ENCODE peak calls at places on chromosome 13, in six cellular contexts. One of them, this sample, is unnamed. For H3K4me1, the result is how much of the 10 kb centered on the place peaks cover.

GRCh38 chr13:81283561-81283960 is 942.6 kb upstream of the SPRY2 start:
- DNase-seq in IMR-90: no peak
- DNase-seq in astrocyte: no peak
- DNase-seq in neuronal stem cell: no peak
- DNase-seq in adipocyte: no peak
- DNase-seq in DND-41: no peak
- DNase-seq in this sample: no peak

GRCh38 chr13:114068723-114069322 is 63.6 kb downstream of the RASA3 start:
- DNase-seq in IMR-90: peak
- DNase-seq in astrocyte: peak
- DNase-seq in neuronal stem cell: no peak
- DNase-seq in adipocyte: peak
- DNase-seq in DND-41: no peak
- DNase-seq in this sample: no peak

GRCh38 chr13:75803175-75803611 is 167.1 kb downstream of the LMO7 start:
- DNase-seq in IMR-90: no peak
- DNase-seq in astrocyte: no peak
- DNase-seq in neuronal stem cell: no peak
- DNase-seq in adipocyte: no peak
- DNase-seq in DND-41: no peak
- DNase-seq in this sample: no peak

GRCh38 chr13:113981201-113981605 is 7.3 kb upstream of the C13orf46 start:
- DNase-seq in IMR-90: no peak
- DNase-seq in astrocyte: no peak
- DNase-seq in neuronal stem cell: no peak
- DNase-seq in adipocyte: no peak
- DNase-seq in DND-41: no peak
- DNase-seq in this sample: no peak

GRCh38 chr13:70310720-70311119 is 202.5 kb upstream of the KLHL1 start:
- DNase-seq in IMR-90: no peak
- DNase-seq in astrocyte: peak
- DNase-seq in neuronal stem cell: peak
- DNase-seq in adipocyte: no peak
- DNase-seq in DND-41: no peak
- DNase-seq in this sample: peak

GRCh38 chr13:60043262-60043661 is 120.5 kb downstream of the DIAPH3 start:
- DNase-seq in IMR-90: peak
- DNase-seq in astrocyte: no peak
- DNase-seq in neuronal stem cell: no peak
- DNase-seq in adipocyte: peak
- DNase-seq in DND-41: no peak
- DNase-seq in this sample: no peak

GRCh38 chr13:113078895-113079720 is 26.5 kb upstream of the F7 start:
- DNase-seq in IMR-90: no peak
- DNase-seq in astrocyte: no peak
- DNase-seq in neuronal stem cell: no peak
- DNase-seq in adipocyte: no peak
- DNase-seq in DND-41: no peak
- DNase-seq in this sample: no peak

GRCh38 chr13:42892760-42893159 is 99.3 kb downstream of the EPSTI1 start:
- DNase-seq in IMR-90: peak
- DNase-seq in astrocyte: no peak
- DNase-seq in neuronal stem cell: no peak
- DNase-seq in adipocyte: peak
- DNase-seq in DND-41: no peak
- DNase-seq in this sample: no peak

GRCh38 chr13:70571221-70571620 is 463.0 kb upstream of the KLHL1 start:
- DNase-seq in IMR-90: no peak
- DNase-seq in astrocyte: no peak
- DNase-seq in neuronal stem cell: no peak
- DNase-seq in adipocyte: no peak
- DNase-seq in DND-41: no peak
- DNase-seq in this sample: no peak

GRCh38 chr13:96065851-96066250 is 12.7 kb upstream of the UGGT2 start:
- DNase-seq in IMR-90: no peak
- DNase-seq in astrocyte: no peak
- DNase-seq in neuronal stem cell: no peak
- DNase-seq in adipocyte: no peak
- DNase-seq in DND-41: no peak
- DNase-seq in this sample: no peak

GRCh38 chr13:41916173-41916954 is 44.5 kb downstream of the VWA8 start:
- DNase-seq in IMR-90: peak
- DNase-seq in astrocyte: peak
- DNase-seq in neuronal stem cell: no peak
- DNase-seq in adipocyte: peak
- DNase-seq in DND-41: no peak
- DNase-seq in this sample: peak

GRCh38 chr13:76048126-76048525 is 412.0 kb downstream of the LMO7 start:
- DNase-seq in IMR-90: no peak
- DNase-seq in astrocyte: no peak
- DNase-seq in neuronal stem cell: no peak
- DNase-seq in adipocyte: no peak
- DNase-seq in DND-41: no peak
- DNase-seq in this sample: no peak

GRCh38 chr13:80249906-80250513 is 90.9 kb downstream of the SPRY2 start:
- DNase-seq in IMR-90: no peak
- DNase-seq in astrocyte: no peak
- DNase-seq in neuronal stem cell: no peak
- DNase-seq in adipocyte: no peak
- DNase-seq in DND-41: no peak
- DNase-seq in this sample: no peak

GRCh38 chr13:20713751-20714150 is 10.3 kb downstream of the IL17D start:
- DNase-seq in IMR-90: peak
- DNase-seq in astrocyte: peak
- DNase-seq in neuronal stem cell: no peak
- DNase-seq in adipocyte: peak
- DNase-seq in DND-41: peak
- DNase-seq in this sample: no peak

GRCh38 chr13:112977091-112977490 is 8.1 kb downstream of the MCF2L start:
- DNase-seq in IMR-90: no peak
- DNase-seq in astrocyte: no peak
- DNase-seq in neuronal stem cell: no peak
- DNase-seq in adipocyte: no peak
- DNase-seq in DND-41: no peak
- DNase-seq in this sample: no peak

GRCh38 chr13:107842562-107843180 is 372.7 kb downstream of the LIG4 start:
- DNase-seq in IMR-90: peak
- DNase-seq in astrocyte: peak
- DNase-seq in neuronal stem cell: no peak
- DNase-seq in adipocyte: peak
- DNase-seq in DND-41: no peak
- DNase-seq in this sample: no peak

GRCh38 chr13:112711528-112712265 is 21.9 kb downstream of the ATP11A start:
- DNase-seq in IMR-90: peak
- DNase-seq in astrocyte: peak
- DNase-seq in neuronal stem cell: peak
- DNase-seq in adipocyte: peak
- DNase-seq in DND-41: no peak
- DNase-seq in this sample: no peak

GRCh38 chr13:103859952-103860351 is 793.7 kb upstream of the SLC10A2 start:
- DNase-seq in IMR-90: no peak
- DNase-seq in astrocyte: no peak
- DNase-seq in neuronal stem cell: no peak
- DNase-seq in adipocyte: no peak
- DNase-seq in DND-41: no peak
- DNase-seq in this sample: no peak

GRCh38 chr13:77034883-77035282 is 7.9 kb upstream of the FBXL3 start:
- DNase-seq in IMR-90: peak
- DNase-seq in astrocyte: no peak
- DNase-seq in neuronal stem cell: no peak
- DNase-seq in adipocyte: peak
- DNase-seq in DND-41: no peak
- DNase-seq in this sample: no peak

GRCh38 chr13:101917833-101918755 is 465.6 kb downstream of the ITGBL1 start:
- DNase-seq in IMR-90: no peak
- DNase-seq in astrocyte: no peak
- DNase-seq in neuronal stem cell: no peak
- DNase-seq in adipocyte: no peak
- DNase-seq in DND-41: no peak
- DNase-seq in this sample: no peak

GRCh38 chr13:85223883-85224656 is 575.1 kb downstream of the SLITRK6 start:
- DNase-seq in IMR-90: peak
- DNase-seq in astrocyte: peak
- DNase-seq in neuronal stem cell: no peak
- DNase-seq in adipocyte: peak
- DNase-seq in DND-41: no peak
- DNase-seq in this sample: no peak

GRCh38 chr13:97281028-97281427 is 58.9 kb downstream of the MBNL2 start:
- DNase-seq in IMR-90: no peak
- DNase-seq in astrocyte: no peak
- DNase-seq in neuronal stem cell: no peak
- DNase-seq in adipocyte: no peak
- DNase-seq in DND-41: no peak
- DNase-seq in this sample: no peak

GRCh38 chr13:30895773-30896172 is 10.3 kb upstream of the MEDAG start:
- DNase-seq in IMR-90: peak
- DNase-seq in astrocyte: peak
- DNase-seq in neuronal stem cell: no peak
- DNase-seq in adipocyte: peak
- DNase-seq in DND-41: no peak
- DNase-seq in this sample: no peak

GRCh38 chr13:108755084-108755483 is 125.7 kb downstream of the MYO16 start:
- DNase-seq in IMR-90: no peak
- DNase-seq in astrocyte: no peak
- DNase-seq in neuronal stem cell: no peak
- DNase-seq in adipocyte: no peak
- DNase-seq in DND-41: no peak
- DNase-seq in this sample: no peak

GRCh38 chr13:41311607-41312500 is 787 bp downstream of the NAA16 start:
- DNase-seq in IMR-90: peak
- DNase-seq in astrocyte: peak
- DNase-seq in neuronal stem cell: peak
- DNase-seq in adipocyte: peak
- DNase-seq in DND-41: peak
- DNase-seq in this sample: peak

GRCh38 chr13:30865131-30866009 is 40.7 kb upstream of the MEDAG start:
- DNase-seq in IMR-90: peak
- DNase-seq in astrocyte: peak
- DNase-seq in neuronal stem cell: peak
- DNase-seq in adipocyte: peak
- DNase-seq in DND-41: peak
- DNase-seq in this sample: peak

GRCh38 chr13:86846501-86846900 is 824.7 kb upstream of the SLITRK5 start:
- DNase-seq in IMR-90: peak
- DNase-seq in astrocyte: peak
- DNase-seq in neuronal stem cell: no peak
- DNase-seq in adipocyte: no peak
- DNase-seq in DND-41: no peak
- DNase-seq in this sample: no peak

GRCh38 chr13:90568165-90568564 is 779.3 kb upstream of the MIR17HG start:
- DNase-seq in IMR-90: no peak
- DNase-seq in astrocyte: no peak
- DNase-seq in neuronal stem cell: no peak
- DNase-seq in adipocyte: no peak
- DNase-seq in DND-41: no peak
- DNase-seq in this sample: no peak

GRCh38 chr13:109779074-109779473 is 7.3 kb downstream of the IRS2 start:
- DNase-seq in IMR-90: no peak
- DNase-seq in astrocyte: no peak
- DNase-seq in neuronal stem cell: no peak
- DNase-seq in adipocyte: no peak
- DNase-seq in DND-41: peak
- DNase-seq in this sample: no peak
- H3K4me3 ChIP-seq in IMR-90: no peak
- H3K4me3 ChIP-seq in astrocyte: peak
- H3K4me3 ChIP-seq in neuronal stem cell: no peak
- H3K4me3 ChIP-seq in adipocyte: peak
- H3K4me3 ChIP-seq in DND-41: peak
- H3K4me3 ChIP-seq in this sample: no peak

DNA sequence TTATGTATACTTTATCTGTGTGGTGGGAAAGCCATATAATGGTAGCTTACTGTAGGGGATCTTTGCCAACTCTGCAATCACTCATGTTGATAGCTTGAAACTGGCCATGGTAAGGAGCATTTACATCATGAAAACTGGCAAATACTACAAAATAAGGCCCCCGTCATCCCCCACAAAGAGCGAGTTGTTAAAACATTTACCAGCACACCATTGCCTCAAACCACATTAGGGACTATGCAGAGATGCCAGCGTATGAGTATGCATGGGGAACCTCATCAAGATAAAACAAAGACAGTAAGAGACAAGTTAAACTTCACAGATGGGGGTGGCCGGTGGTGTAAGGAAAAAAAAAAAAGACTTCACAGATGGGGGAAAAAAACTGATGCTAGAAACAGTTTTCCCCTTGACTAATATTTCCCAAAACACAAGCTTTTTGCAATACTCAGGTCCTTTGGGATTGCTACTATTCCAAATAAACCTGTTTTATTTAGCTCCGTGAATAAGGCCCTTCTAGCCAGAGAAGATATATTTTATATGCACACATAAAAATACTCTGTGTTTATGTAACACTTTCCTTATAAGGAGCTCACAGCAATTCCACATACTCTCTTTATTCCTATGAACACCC is 70.6 kb upstream of the SERP2 start:
- DNase-seq in IMR-90: peak
- DNase-seq in astrocyte: peak
- DNase-seq in neuronal stem cell: no peak
- DNase-seq in adipocyte: no peak
- DNase-seq in DND-41: peak
- DNase-seq in this sample: no peak
- H3K4me1 ChIP-seq in IMR-90: under half
- H3K4me1 ChIP-seq in astrocyte: half or more
- H3K4me1 ChIP-seq in neuronal stem cell: under half
- H3K4me1 ChIP-seq in adipocyte: under half
- H3K4me1 ChIP-seq in DND-41: half or more
- H3K4me1 ChIP-seq in this sample: under half

DNA sequence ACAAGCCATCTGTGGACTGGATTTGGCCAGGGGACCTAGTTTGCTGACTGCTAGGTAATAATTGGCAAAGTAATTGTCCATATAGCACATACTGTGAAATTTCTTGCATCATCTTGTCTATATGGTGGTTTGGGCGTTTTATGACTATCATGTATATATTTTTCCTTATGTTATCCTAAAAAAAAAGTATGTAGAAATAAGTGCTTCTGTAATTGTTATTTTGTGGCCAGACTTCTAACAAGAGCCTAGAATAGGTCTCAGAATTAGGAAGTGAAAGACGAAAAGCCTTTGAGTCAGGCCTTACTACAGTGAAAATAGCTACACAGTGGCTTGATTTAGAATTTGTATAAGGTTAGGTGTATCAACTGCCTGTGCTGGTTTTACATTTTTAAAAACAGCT is 4.2 kb downstream of the FNDC3A start:
- DNase-seq in IMR-90: no peak
- DNase-seq in astrocyte: no peak
- DNase-seq in neuronal stem cell: no peak
- DNase-seq in adipocyte: no peak
- DNase-seq in DND-41: no peak
- DNase-seq in this sample: peak
- H3K9ac ChIP-seq in IMR-90: peak
- H3K9ac ChIP-seq in astrocyte: no peak
- H3K9ac ChIP-seq in neuronal stem cell: no peak
- H3K9ac ChIP-seq in adipocyte: no peak
- H3K9ac ChIP-seq in DND-41: no peak
- H3K9ac ChIP-seq in this sample: no peak

DNA sequence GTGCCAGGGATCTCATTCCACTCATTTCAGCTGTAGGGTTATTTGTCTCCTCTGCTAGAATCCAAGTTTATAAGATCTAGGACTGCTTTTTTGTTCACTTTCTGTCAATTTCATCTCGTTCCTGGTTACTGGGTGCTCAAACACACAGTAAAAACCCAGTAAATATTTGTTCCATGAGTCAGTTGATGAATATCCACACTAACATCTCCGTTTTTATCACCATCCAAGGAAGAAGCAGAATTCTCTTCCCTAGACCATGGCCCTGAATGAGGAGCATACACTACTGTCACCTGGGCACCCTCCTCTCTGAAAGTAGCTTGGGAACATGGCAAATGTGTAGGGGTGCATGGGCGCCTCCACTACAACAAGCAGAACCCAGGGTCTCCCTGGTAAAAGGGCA is 390.8 kb downstream of the FOXO1 start:
- DNase-seq in IMR-90: no peak
- DNase-seq in astrocyte: peak
- DNase-seq in neuronal stem cell: no peak
- DNase-seq in adipocyte: no peak
- DNase-seq in DND-41: no peak
- DNase-seq in this sample: no peak
- H3K4me3 ChIP-seq in IMR-90: no peak
- H3K4me3 ChIP-seq in astrocyte: no peak
- H3K4me3 ChIP-seq in neuronal stem cell: no peak
- H3K4me3 ChIP-seq in adipocyte: no peak
- H3K4me3 ChIP-seq in DND-41: no peak
- H3K4me3 ChIP-seq in this sample: no peak